ENCODE peak calls at places on chromosomes 3 and 15, in five cellular contexts. One of them, this sample, is unnamed. For H3K27me3, the result is how much of the 10 kb centered on the place peaks cover.

GRCh38 chr15:79036323-79036722 is 54.3 kb downstream of the RASGRF1 start:
- DNase-seq in endothelial cell of umbilical vein: no peak
- DNase-seq in heart left ventricle: no peak
- DNase-seq in IMR-90: no peak
- DNase-seq in K562: no peak
- DNase-seq in this sample: no peak

GRCh38 chr15:28264166-28264565 is 57.8 kb downstream of the HERC2 start:
- DNase-seq in endothelial cell of umbilical vein: no peak
- DNase-seq in heart left ventricle: no peak
- DNase-seq in IMR-90: no peak
- DNase-seq in K562: no peak
- DNase-seq in this sample: no peak

GRCh38 chr3:188617988-188618701 is 464.2 kb downstream of the LPP start:
- DNase-seq in endothelial cell of umbilical vein: no peak
- DNase-seq in heart left ventricle: no peak
- DNase-seq in IMR-90: no peak
- DNase-seq in K562: no peak
- DNase-seq in this sample: no peak

GRCh38 chr15:97875513-97876285 is 84.8 kb upstream of the ARRDC4 start:
- DNase-seq in endothelial cell of umbilical vein: no peak
- DNase-seq in heart left ventricle: peak
- DNase-seq in IMR-90: no peak
- DNase-seq in K562: peak
- DNase-seq in this sample: no peak

GRCh38 chr15:80480909-80481308 is 76.7 kb downstream of the ARNT2 start:
- DNase-seq in endothelial cell of umbilical vein: no peak
- DNase-seq in heart left ventricle: peak
- DNase-seq in IMR-90: peak
- DNase-seq in K562: no peak
- DNase-seq in this sample: peak

GRCh38 chr3:120772081-120772480 is 29.5 kb downstream of the GTF2E1 start:
- DNase-seq in endothelial cell of umbilical vein: no peak
- DNase-seq in heart left ventricle: no peak
- DNase-seq in IMR-90: no peak
- DNase-seq in K562: no peak
- DNase-seq in this sample: no peak

GRCh38 chr15:23644829-23645228 is 2.8 kb downstream of the MAGEL2 start:
- DNase-seq in endothelial cell of umbilical vein: no peak
- DNase-seq in heart left ventricle: no peak
- DNase-seq in IMR-90: no peak
- DNase-seq in K562: no peak
- DNase-seq in this sample: no peak

GRCh38 chr3:61094608-61095007 is 156.6 kb downstream of the FHIT start:
- DNase-seq in endothelial cell of umbilical vein: no peak
- DNase-seq in heart left ventricle: no peak
- DNase-seq in IMR-90: no peak
- DNase-seq in K562: no peak
- DNase-seq in this sample: no peak

GRCh38 chr3:14439501-14440167 is 37.2 kb downstream of the SLC6A6 start:
- DNase-seq in endothelial cell of umbilical vein: peak
- DNase-seq in heart left ventricle: peak
- DNase-seq in IMR-90: peak
- DNase-seq in K562: peak
- DNase-seq in this sample: no peak

GRCh38 chr15:70742928-70743327 is 20.4 kb downstream of the UACA start:
- DNase-seq in endothelial cell of umbilical vein: no peak
- DNase-seq in heart left ventricle: no peak
- DNase-seq in IMR-90: no peak
- DNase-seq in K562: no peak
- DNase-seq in this sample: no peak

GRCh38 chr3:73637042-73637441 is 12.3 kb upstream of the PDZRN3 start:
- DNase-seq in endothelial cell of umbilical vein: no peak
- DNase-seq in heart left ventricle: no peak
- DNase-seq in IMR-90: peak
- DNase-seq in K562: no peak
- DNase-seq in this sample: no peak

GRCh38 chr3:195072916-195073564 is 197.9 kb downstream of the XXYLT1 start:
- DNase-seq in endothelial cell of umbilical vein: no peak
- DNase-seq in heart left ventricle: peak
- DNase-seq in IMR-90: no peak
- DNase-seq in K562: no peak
- DNase-seq in this sample: peak

GRCh38 chr3:187922704-187923393 is 177.6 kb upstream of the BCL6 start:
- DNase-seq in endothelial cell of umbilical vein: no peak
- DNase-seq in heart left ventricle: no peak
- DNase-seq in IMR-90: peak
- DNase-seq in K562: no peak
- DNase-seq in this sample: no peak

GRCh38 chr3:99714146-99714545 is 75.8 kb downstream of the COL8A1 start:
- DNase-seq in endothelial cell of umbilical vein: peak
- DNase-seq in heart left ventricle: no peak
- DNase-seq in IMR-90: peak
- DNase-seq in K562: no peak
- DNase-seq in this sample: no peak

GRCh38 chr3:64691051-64691450 is 3.3 kb upstream of the ADAMTS9 start:
- DNase-seq in endothelial cell of umbilical vein: peak
- DNase-seq in heart left ventricle: no peak
- DNase-seq in IMR-90: peak
- DNase-seq in K562: no peak
- DNase-seq in this sample: no peak

GRCh38 chr3:111473550-111473949 is 68.4 kb upstream of the CD96 start:
- DNase-seq in endothelial cell of umbilical vein: no peak
- DNase-seq in heart left ventricle: no peak
- DNase-seq in IMR-90: no peak
- DNase-seq in K562: no peak
- DNase-seq in this sample: no peak

GRCh38 chr15:88717342-88718017 is 78.7 kb downstream of the ISG20 start:
- DNase-seq in endothelial cell of umbilical vein: no peak
- DNase-seq in heart left ventricle: no peak
- DNase-seq in IMR-90: no peak
- DNase-seq in K562: no peak
- DNase-seq in this sample: no peak

GRCh38 chr3:126026761-126027160 is 57.2 kb downstream of the SLC41A3 start:
- DNase-seq in endothelial cell of umbilical vein: no peak
- DNase-seq in heart left ventricle: no peak
- DNase-seq in IMR-90: no peak
- DNase-seq in K562: no peak
- DNase-seq in this sample: no peak

GRCh38 chr15:101635944-101636727 is 16.0 kb downstream of the TM2D3 start:
- DNase-seq in endothelial cell of umbilical vein: no peak
- DNase-seq in heart left ventricle: no peak
- DNase-seq in IMR-90: peak
- DNase-seq in K562: no peak
- DNase-seq in this sample: no peak

DNA sequence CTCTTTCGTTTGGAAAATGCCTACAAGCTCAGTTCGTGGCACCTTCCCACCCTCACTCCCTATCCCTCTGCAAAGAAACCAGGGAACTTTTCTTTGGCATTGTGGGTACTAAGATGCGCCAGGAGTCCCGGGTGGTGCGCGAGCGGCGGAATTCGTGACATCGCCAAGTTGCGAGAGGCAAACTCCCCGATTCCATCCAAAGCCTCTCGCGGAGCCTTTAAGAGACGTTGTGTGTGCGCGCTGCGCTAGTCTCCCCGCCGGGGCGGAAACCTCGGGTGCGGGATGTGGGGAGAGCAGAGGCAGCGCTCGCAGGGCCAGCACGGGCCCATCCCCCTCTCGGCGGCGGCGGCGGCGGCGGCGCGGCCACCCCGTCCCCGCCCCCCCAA is 443 bp upstream of the NR2F2 start:
- DNase-seq in endothelial cell of umbilical vein: peak
- DNase-seq in heart left ventricle: no peak
- DNase-seq in IMR-90: peak
- DNase-seq in K562: no peak
- DNase-seq in this sample: no peak
- H3K27me3 ChIP-seq in endothelial cell of umbilical vein: under half
- H3K27me3 ChIP-seq in heart left ventricle: under half
- H3K27me3 ChIP-seq in IMR-90: under half
- H3K27me3 ChIP-seq in K562: under half
- H3K27me3 ChIP-seq in this sample: under half

GRCh38 chr3:69011331-69011730 is 2.2 kb downstream of the EOGT start:
- DNase-seq in endothelial cell of umbilical vein: peak
- DNase-seq in heart left ventricle: no peak
- DNase-seq in IMR-90: peak
- DNase-seq in K562: no peak
- DNase-seq in this sample: no peak

GRCh38 chr3:69014022-69014580 is 617 bp upstream of the EOGT start:
- DNase-seq in endothelial cell of umbilical vein: no peak
- DNase-seq in heart left ventricle: no peak
- DNase-seq in IMR-90: no peak
- DNase-seq in K562: no peak
- DNase-seq in this sample: no peak

GRCh38 chr3:69012836-69013255 is 638 bp downstream of the EOGT start:
- DNase-seq in endothelial cell of umbilical vein: peak
- DNase-seq in heart left ventricle: peak
- DNase-seq in IMR-90: peak
- DNase-seq in K562: no peak
- DNase-seq in this sample: peak

GRCh38 chr3:69012111-69012835 is 1.2 kb downstream of the EOGT start:
- DNase-seq in endothelial cell of umbilical vein: peak
- DNase-seq in heart left ventricle: no peak
- DNase-seq in IMR-90: peak
- DNase-seq in K562: no peak
- DNase-seq in this sample: no peak

DNA sequence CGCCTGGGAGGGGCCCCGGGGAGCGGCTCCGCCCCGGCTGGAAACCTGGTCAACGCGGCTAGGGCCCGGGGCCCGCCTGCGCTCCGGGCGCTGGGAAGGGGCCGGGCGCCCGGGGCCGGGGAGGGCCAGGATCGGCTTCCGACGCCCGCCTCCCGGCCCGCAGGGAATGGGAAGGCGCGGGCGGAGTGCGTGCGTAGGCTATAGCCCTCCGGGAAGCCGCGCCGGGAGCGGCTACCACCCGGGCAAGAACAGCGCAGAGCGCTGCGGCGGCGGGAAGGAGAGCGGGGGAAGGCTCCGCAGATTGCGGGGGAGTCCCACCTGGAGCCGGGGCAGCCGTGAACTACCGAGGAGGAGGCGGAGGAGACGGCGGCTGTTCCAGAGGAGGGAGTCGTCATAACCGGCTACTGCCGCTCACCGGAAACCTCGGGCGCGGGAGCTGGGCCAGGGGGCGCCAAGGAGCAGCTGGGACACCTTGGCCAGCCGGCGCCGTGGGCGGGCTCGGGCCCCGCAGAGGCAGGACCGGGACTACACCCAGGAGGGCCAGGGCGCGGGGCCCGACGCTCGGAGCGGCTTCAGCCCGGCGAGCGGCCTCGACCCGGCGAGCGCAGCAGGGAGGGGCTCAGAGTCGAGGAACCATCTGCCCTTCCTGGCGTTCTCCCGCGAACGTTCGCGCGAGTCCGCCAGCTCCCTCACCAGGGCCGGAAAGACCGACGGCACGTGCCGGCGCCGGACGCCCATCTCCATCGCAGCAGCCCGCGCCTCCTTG is at the start of gene EOGT:
- DNase-seq in endothelial cell of umbilical vein: peak
- DNase-seq in heart left ventricle: peak
- DNase-seq in IMR-90: peak
- DNase-seq in K562: peak
- DNase-seq in this sample: peak
- TF ChIP-seq POLR2A in endothelial cell of umbilical vein: peak
- TF ChIP-seq POLR2A in heart left ventricle: no peak
- TF ChIP-seq POLR2A in IMR-90: peak
- TF ChIP-seq POLR2A in K562: peak
- TF ChIP-seq POLR2A in this sample: peak

GRCh38 chr3:124813541-124813940 is 73.6 kb downstream of the ITGB5 start:
- DNase-seq in endothelial cell of umbilical vein: no peak
- DNase-seq in heart left ventricle: no peak
- DNase-seq in IMR-90: no peak
- DNase-seq in K562: no peak
- DNase-seq in this sample: no peak

GRCh38 chr3:124817079-124817478 is 70.1 kb downstream of the ITGB5 start:
- DNase-seq in endothelial cell of umbilical vein: no peak
- DNase-seq in heart left ventricle: no peak
- DNase-seq in IMR-90: no peak
- DNase-seq in K562: no peak
- DNase-seq in this sample: peak

GRCh38 chr3:124818398-124819150 is 68.6 kb downstream of the ITGB5 start:
- DNase-seq in endothelial cell of umbilical vein: no peak
- DNase-seq in heart left ventricle: no peak
- DNase-seq in IMR-90: peak
- DNase-seq in K562: no peak
- DNase-seq in this sample: no peak

GRCh38 chr3:124814620-124815421 is 72.3 kb downstream of the ITGB5 start:
- DNase-seq in endothelial cell of umbilical vein: no peak
- DNase-seq in heart left ventricle: no peak
- DNase-seq in IMR-90: peak
- DNase-seq in K562: no peak
- DNase-seq in this sample: peak

GRCh38 chr3:124816206-124816605 is 71.0 kb downstream of the ITGB5 start:
- DNase-seq in endothelial cell of umbilical vein: no peak
- DNase-seq in heart left ventricle: no peak
- DNase-seq in IMR-90: no peak
- DNase-seq in K562: no peak
- DNase-seq in this sample: no peak
- H3K27me3 ChIP-seq in endothelial cell of umbilical vein: under half
- H3K27me3 ChIP-seq in heart left ventricle: under half
- H3K27me3 ChIP-seq in IMR-90: under half
- H3K27me3 ChIP-seq in K562: under half
- H3K27me3 ChIP-seq in this sample: under half

GRCh38 chr3:150603090-150603887 is at the start of gene SELENOT:
- DNase-seq in endothelial cell of umbilical vein: peak
- DNase-seq in heart left ventricle: peak
- DNase-seq in IMR-90: peak
- DNase-seq in K562: peak
- DNase-seq in this sample: peak
- TF ChIP-seq POLR2A in endothelial cell of umbilical vein: peak
- TF ChIP-seq POLR2A in heart left ventricle: peak
- TF ChIP-seq POLR2A in IMR-90: peak
- TF ChIP-seq POLR2A in K562: peak
- TF ChIP-seq POLR2A in this sample: peak

GRCh38 chr15:69602921-69603320 is 150.3 kb downstream of the RPLP1 start:
- DNase-seq in endothelial cell of umbilical vein: no peak
- DNase-seq in heart left ventricle: no peak
- DNase-seq in IMR-90: no peak
- DNase-seq in K562: no peak
- DNase-seq in this sample: no peak
- H3K27me3 ChIP-seq in endothelial cell of umbilical vein: under half
- H3K27me3 ChIP-seq in heart left ventricle: under half
- H3K27me3 ChIP-seq in IMR-90: half or more
- H3K27me3 ChIP-seq in K562: under half
- H3K27me3 ChIP-seq in this sample: under half

GRCh38 chr3:48663489-48664312 is 1.0 kb upstream of the CELSR3 start:
- DNase-seq in endothelial cell of umbilical vein: peak
- DNase-seq in heart left ventricle: peak
- DNase-seq in IMR-90: peak
- DNase-seq in K562: peak
- DNase-seq in this sample: peak

GRCh38 chr3:48662140-48662752 is 440 bp downstream of the CELSR3 start:
- DNase-seq in endothelial cell of umbilical vein: no peak
- DNase-seq in heart left ventricle: no peak
- DNase-seq in IMR-90: no peak
- DNase-seq in K562: no peak
- DNase-seq in this sample: no peak

GRCh38 chr3:48664313-48664644 is 1.6 kb upstream of the CELSR3 start:
- DNase-seq in endothelial cell of umbilical vein: no peak
- DNase-seq in heart left ventricle: no peak
- DNase-seq in IMR-90: no peak
- DNase-seq in K562: no peak
- DNase-seq in this sample: no peak

GRCh38 chr3:48661501-48662139 is 1.1 kb downstream of the CELSR3 start:
- DNase-seq in endothelial cell of umbilical vein: peak
- DNase-seq in heart left ventricle: peak
- DNase-seq in IMR-90: peak
- DNase-seq in K562: peak
- DNase-seq in this sample: peak

GRCh38 chr3:48662753-48663488 is at the start of gene CELSR3:
- DNase-seq in endothelial cell of umbilical vein: peak
- DNase-seq in heart left ventricle: no peak
- DNase-seq in IMR-90: peak
- DNase-seq in K562: peak
- DNase-seq in this sample: peak
- TF ChIP-seq POLR2A in endothelial cell of umbilical vein: no peak
- TF ChIP-seq POLR2A in heart left ventricle: no peak
- TF ChIP-seq POLR2A in IMR-90: peak
- TF ChIP-seq POLR2A in K562: peak
- TF ChIP-seq POLR2A in this sample: no peak

This sample was measured in Peyer's patch.